ENCODE peak calls at places on chromosomes 12 and 14, in four cellular contexts. One of them, this sample, is unnamed.

GRCh38 chr12:114274131-114274530 is 131.8 kb downstream of the TBX5 start:
- DNase-seq in A549: no peak
- DNase-seq in fibroblast of the aortic adventitia: peak; percentile 42
- DNase-seq in fibroblast of mammary gland: peak; percentile 31
- DNase-seq in this sample: no peak

GRCh38 chr12:103838254-103838914 is 2.6 kb downstream of the NT5DC3 start:
- DNase-seq in A549: no peak
- DNase-seq in fibroblast of the aortic adventitia: no peak
- DNase-seq in fibroblast of mammary gland: no peak
- DNase-seq in this sample: no peak

GRCh38 chr14:103393687-103394626 is 8.7 kb downstream of the MARK3 start:
- DNase-seq in A549: peak; percentile 42
- DNase-seq in fibroblast of the aortic adventitia: peak; percentile 80
- DNase-seq in fibroblast of mammary gland: peak; percentile 65
- DNase-seq in this sample: peak; percentile 74

GRCh38 chr12:123253606-123254459 is 17.8 kb downstream of the CDK2AP1 start:
- DNase-seq in A549: no peak
- DNase-seq in fibroblast of the aortic adventitia: peak; percentile 29
- DNase-seq in fibroblast of mammary gland: no peak
- DNase-seq in this sample: no peak

GRCh38 chr12:6631549-6631961 is 4.2 kb downstream of the LPAR5 start:
- DNase-seq in A549: no peak
- DNase-seq in fibroblast of the aortic adventitia: no peak
- DNase-seq in fibroblast of mammary gland: no peak
- DNase-seq in this sample: no peak

GRCh38 chr14:104331871-104332605 is 193.7 kb downstream of the KIF26A start:
- DNase-seq in A549: peak; percentile 23
- DNase-seq in fibroblast of the aortic adventitia: no peak
- DNase-seq in fibroblast of mammary gland: no peak
- DNase-seq in this sample: no peak

GRCh38 chr12:131351319-131352028 is 359.4 kb upstream of the SFSWAP start:
- DNase-seq in A549: peak; percentile 58
- DNase-seq in fibroblast of the aortic adventitia: no peak
- DNase-seq in fibroblast of mammary gland: no peak
- DNase-seq in this sample: no peak

GRCh38 chr14:30389901-30390394 is 169.0 kb upstream of the G2E3 start:
- DNase-seq in A549: no peak
- DNase-seq in fibroblast of the aortic adventitia: no peak
- DNase-seq in fibroblast of mammary gland: no peak
- DNase-seq in this sample: no peak

GRCh38 chr12:27840229-27840999 is 60.4 kb upstream of the MANSC4 start:
- DNase-seq in A549: no peak
- DNase-seq in fibroblast of the aortic adventitia: peak; percentile 28
- DNase-seq in fibroblast of mammary gland: no peak
- DNase-seq in this sample: no peak

GRCh38 chr12:120242971-120243699 is 22.4 kb downstream of the PXN start:
- DNase-seq in A549: no peak
- DNase-seq in fibroblast of the aortic adventitia: no peak
- DNase-seq in fibroblast of mammary gland: no peak
- DNase-seq in this sample: peak; percentile 67

GRCh38 chr12:42162198-42162597 is 17.5 kb upstream of the GXYLT1 start:
- DNase-seq in A549: peak; percentile 56
- DNase-seq in fibroblast of the aortic adventitia: peak; percentile 17
- DNase-seq in fibroblast of mammary gland: peak; percentile 46
- DNase-seq in this sample: no peak

GRCh38 chr14:103621860-103622259 is 7.2 kb upstream of the KLC1 start:
- DNase-seq in A549: no peak
- DNase-seq in fibroblast of the aortic adventitia: no peak
- DNase-seq in fibroblast of mammary gland: no peak
- DNase-seq in this sample: no peak

GRCh38 chr14:99254391-99255009 is 17.5 kb downstream of the BCL11B start:
- DNase-seq in A549: no peak
- DNase-seq in fibroblast of the aortic adventitia: no peak
- DNase-seq in fibroblast of mammary gland: no peak
- DNase-seq in this sample: no peak

GRCh38 chr12:5402536-5402935 is 29.4 kb upstream of the NTF3 start:
- DNase-seq in A549: no peak
- DNase-seq in fibroblast of the aortic adventitia: no peak
- DNase-seq in fibroblast of mammary gland: no peak
- DNase-seq in this sample: no peak

GRCh38 chr14:77140937-77141591 is 527 bp downstream of the ZDHHC22 start:
- DNase-seq in A549: peak; percentile 49
- DNase-seq in fibroblast of the aortic adventitia: no peak
- DNase-seq in fibroblast of mammary gland: peak; percentile 3
- DNase-seq in this sample: peak; percentile 22

GRCh38 chr12:107287436-107288413 is 194.4 kb upstream of the CRY1 start:
- DNase-seq in A549: no peak
- DNase-seq in fibroblast of the aortic adventitia: no peak
- DNase-seq in fibroblast of mammary gland: no peak
- DNase-seq in this sample: no peak

GRCh38 chr12:1185460-1186182 is 194.6 kb downstream of the ERC1 start:
- DNase-seq in A549: no peak
- DNase-seq in fibroblast of the aortic adventitia: no peak
- DNase-seq in fibroblast of mammary gland: no peak
- DNase-seq in this sample: no peak

GRCh38 chr14:23104070-23104590 is 659 bp downstream of the CIROP start:
- DNase-seq in A549: no peak
- DNase-seq in fibroblast of the aortic adventitia: no peak
- DNase-seq in fibroblast of mammary gland: no peak
- DNase-seq in this sample: no peak

GRCh38 chr12:52278530-52278929 is 4.1 kb downstream of the KRT86 start:
- DNase-seq in A549: peak; percentile 57
- DNase-seq in fibroblast of the aortic adventitia: no peak
- DNase-seq in fibroblast of mammary gland: no peak
- DNase-seq in this sample: no peak

GRCh38 chr12:7130791-7131501 is 775 bp downstream of the CLSTN3 start:
- DNase-seq in A549: no peak
- DNase-seq in fibroblast of the aortic adventitia: peak; percentile 44
- DNase-seq in fibroblast of mammary gland: peak; percentile 42
- DNase-seq in this sample: peak; percentile 40

GRCh38 chr14:50254248-50254647 is 22.9 kb upstream of the SOS2 start:
- DNase-seq in A549: no peak
- DNase-seq in fibroblast of the aortic adventitia: no peak
- DNase-seq in fibroblast of mammary gland: no peak
- DNase-seq in this sample: no peak

GRCh38 chr12:18479266-18479665 is 217.9 kb downstream of the PIK3C2G start:
- DNase-seq in A549: no peak
- DNase-seq in fibroblast of the aortic adventitia: no peak
- DNase-seq in fibroblast of mammary gland: no peak
- DNase-seq in this sample: no peak

GRCh38 chr12:30796891-30797371 is 42.2 kb upstream of the CAPRIN2 start:
- DNase-seq in A549: peak; percentile 29
- DNase-seq in fibroblast of the aortic adventitia: peak; percentile 51
- DNase-seq in fibroblast of mammary gland: peak; percentile 55
- DNase-seq in this sample: peak; percentile 30

GRCh38 chr12:6946033-6946919 is 2.5 kb downstream of the C12orf57 start:
- DNase-seq in A549: peak; percentile 96
- DNase-seq in fibroblast of the aortic adventitia: no peak
- DNase-seq in fibroblast of mammary gland: no peak
- DNase-seq in this sample: no peak

GRCh38 chr14:101972126-101972785 is 7.9 kb downstream of the DYNC1H1 start:
- DNase-seq in A549: peak; percentile 97
- DNase-seq in fibroblast of the aortic adventitia: peak; percentile 100
- DNase-seq in fibroblast of mammary gland: peak; percentile 100
- DNase-seq in this sample: peak; percentile 99

GRCh38 chr14:50967104-50967503 is 22.8 kb upstream of the PYGL start:
- DNase-seq in A549: no peak
- DNase-seq in fibroblast of the aortic adventitia: peak; percentile 49
- DNase-seq in fibroblast of mammary gland: no peak
- DNase-seq in this sample: no peak

DNA sequence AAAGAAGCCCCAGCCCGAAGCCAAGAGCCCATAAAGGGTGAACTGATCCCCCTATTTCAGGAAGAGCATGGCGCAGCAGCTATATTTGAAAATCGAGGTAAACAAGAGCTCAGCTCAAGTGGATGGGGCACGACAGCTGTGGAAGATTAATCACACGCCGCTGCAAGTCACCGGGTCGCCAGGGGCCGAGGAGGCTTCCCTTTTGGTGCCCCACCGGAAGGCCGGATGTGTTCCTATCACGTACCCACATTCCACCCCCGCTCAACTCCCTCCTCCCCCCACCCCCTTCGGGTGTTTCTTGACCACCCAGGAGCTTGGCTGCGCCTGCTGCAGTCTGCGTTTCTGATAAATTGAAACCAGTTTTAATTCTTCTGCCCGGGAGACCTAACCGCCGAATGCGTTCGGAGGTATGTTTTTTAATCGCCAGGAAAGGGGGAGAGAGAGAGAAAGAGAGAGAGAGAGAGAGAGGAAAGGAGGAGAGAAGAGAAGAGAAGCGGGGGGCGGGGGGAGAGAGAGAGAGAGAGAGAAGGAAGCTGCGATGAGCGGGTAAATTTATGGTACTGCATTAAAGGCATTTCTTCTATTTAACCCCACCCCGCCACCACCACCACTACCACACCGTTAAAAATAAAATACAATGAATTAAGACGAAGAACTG is 1.8 kb downstream of the SLC8A3 start:
- DNase-seq in A549: no peak
- DNase-seq in fibroblast of the aortic adventitia: no peak
- DNase-seq in fibroblast of mammary gland: no peak
- DNase-seq in this sample: no peak
- H3K4me3 ChIP-seq in A549: no peak overlapping the region
- H3K4me3 ChIP-seq in fibroblast of the aortic adventitia: peak overlapping the region; percentile 51
- H3K4me3 ChIP-seq in fibroblast of mammary gland: peak overlapping the region; percentile 29
- H3K4me3 ChIP-seq in this sample: peak overlapping the region; percentile 37

GRCh38 chr14:45715946-45716345 is 462.9 kb upstream of the MIS18BP1 start:
- DNase-seq in A549: no peak
- DNase-seq in fibroblast of the aortic adventitia: no peak
- DNase-seq in fibroblast of mammary gland: no peak
- DNase-seq in this sample: no peak

DNA sequence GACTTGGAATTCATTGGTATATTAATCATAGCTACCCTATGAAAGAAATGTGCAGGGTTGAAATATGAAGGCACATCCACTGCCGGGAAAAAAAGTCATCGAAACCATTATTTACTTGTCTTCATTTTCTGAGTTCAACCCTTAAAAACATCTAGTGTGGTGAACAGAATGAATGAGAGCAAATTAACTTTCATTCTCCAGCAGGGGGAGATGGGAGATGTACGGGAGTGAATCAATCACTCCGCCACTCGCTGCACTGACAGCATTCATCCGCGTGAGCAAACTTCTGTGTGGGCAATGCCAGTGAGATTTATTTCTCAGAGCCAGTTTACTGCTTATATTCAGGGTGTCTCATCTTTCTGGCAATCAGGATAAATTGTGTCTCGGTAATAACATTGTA is 463.5 kb upstream of the MIS18BP1 start:
- DNase-seq in A549: peak; percentile 41
- DNase-seq in fibroblast of the aortic adventitia: no peak
- DNase-seq in fibroblast of mammary gland: peak; percentile 7
- DNase-seq in this sample: no peak
- TF ChIP-seq CTCF in A549: no peak
- TF ChIP-seq CTCF in fibroblast of the aortic adventitia: no peak
- TF ChIP-seq CTCF in fibroblast of mammary gland: peak; percentile 26
- TF ChIP-seq CTCF in this sample: no peak

GRCh38 chr14:70748422-70748821 is 60.9 kb downstream of the MAP3K9 start:
- DNase-seq in A549: no peak
- DNase-seq in fibroblast of the aortic adventitia: peak; percentile 4
- DNase-seq in fibroblast of mammary gland: no peak
- DNase-seq in this sample: no peak
- H3K4me3 ChIP-seq in A549: no peak overlapping the region
- H3K4me3 ChIP-seq in fibroblast of the aortic adventitia: no peak overlapping the region
- H3K4me3 ChIP-seq in fibroblast of mammary gland: no peak overlapping the region
- H3K4me3 ChIP-seq in this sample: no peak overlapping the region

DNA sequence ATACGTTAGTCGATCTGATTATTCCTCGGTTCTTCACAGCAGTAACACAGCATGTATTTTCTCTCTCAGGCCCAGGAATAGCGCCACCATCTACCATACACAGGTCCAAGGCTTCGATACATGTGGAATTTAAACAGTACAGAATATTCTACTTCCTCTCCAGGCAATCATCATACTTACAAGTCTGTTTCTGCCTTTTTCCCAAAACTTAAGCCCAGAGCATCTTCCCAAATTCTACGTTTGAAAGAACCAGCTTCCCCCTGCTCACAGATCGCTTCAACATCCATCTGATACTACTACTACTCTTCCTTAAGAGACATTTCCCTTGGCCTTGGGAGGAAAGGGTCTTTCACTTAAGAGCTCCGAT is 626 bp downstream of the TXNDC16 start:
- DNase-seq in A549: peak; percentile 30
- DNase-seq in fibroblast of the aortic adventitia: peak; percentile 52
- DNase-seq in fibroblast of mammary gland: peak; percentile 54
- DNase-seq in this sample: peak; percentile 30
- TF ChIP-seq CTCF in A549: peak; percentile 47
- TF ChIP-seq CTCF in fibroblast of the aortic adventitia: peak; percentile 47
- TF ChIP-seq CTCF in fibroblast of mammary gland: peak; percentile 49
- TF ChIP-seq CTCF in this sample: peak; percentile 12

DNA sequence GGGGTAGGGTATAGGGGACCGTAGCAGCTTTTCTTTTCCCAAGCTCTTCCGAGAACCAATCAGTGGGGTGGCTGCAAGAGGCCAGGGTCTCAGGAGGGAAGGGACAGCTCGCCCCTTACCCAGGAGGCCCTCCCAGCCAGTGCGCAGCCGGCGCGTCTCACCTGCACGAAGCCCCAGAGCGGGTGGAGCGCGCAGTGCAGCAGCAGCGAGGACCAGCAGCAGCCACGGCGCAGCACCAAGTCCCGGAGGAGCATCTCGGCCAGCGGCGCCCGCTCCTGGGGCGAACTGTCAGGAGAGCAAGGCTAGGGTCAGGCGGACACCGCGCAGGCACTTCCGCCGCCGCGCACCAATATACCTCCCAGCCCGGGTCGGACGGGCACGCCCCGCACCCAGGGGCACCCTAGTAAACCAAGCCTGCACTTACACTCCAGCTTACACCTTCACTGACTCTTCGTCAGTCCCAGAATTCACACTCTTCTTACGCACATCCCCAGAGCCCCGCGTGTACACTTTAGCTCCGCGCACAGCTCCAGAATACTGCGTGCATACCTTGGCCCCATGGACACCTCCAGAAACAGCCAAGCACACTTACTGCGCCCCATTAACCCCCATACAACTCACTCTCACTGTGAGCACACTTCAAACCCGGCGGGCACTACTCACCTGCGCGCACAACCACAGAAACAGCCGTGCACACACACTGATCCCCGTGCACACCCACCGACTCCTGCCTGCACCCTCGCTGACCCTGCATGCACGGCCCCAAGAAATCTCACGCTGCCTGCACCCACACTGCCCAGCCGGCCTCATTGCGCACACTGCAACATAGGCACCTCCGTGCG is 599 bp downstream of the PRIMA1 start:
- DNase-seq in A549: no peak
- DNase-seq in fibroblast of the aortic adventitia: no peak
- DNase-seq in fibroblast of mammary gland: no peak
- DNase-seq in this sample: no peak
- H3K4me3 ChIP-seq in A549: peak overlapping the region; percentile 61
- H3K4me3 ChIP-seq in fibroblast of the aortic adventitia: no peak overlapping the region
- H3K4me3 ChIP-seq in fibroblast of mammary gland: no peak overlapping the region
- H3K4me3 ChIP-seq in this sample: no peak overlapping the region